ENCODE peak calls at places on chromosome 17, in eight cellular contexts. R, K, S, J, X, I, Y and T are unnamed samples.
A peak's percentile ranks its signal among the peaks of the same experiment; 100 is the strongest.

GRCh38 chr17:66107731-66108130 is 84.2 kb downstream of the CEP112 start:
- DNase-seq in X (no peak), S (no peak), J (no peak), Y (no peak), R (no peak), K (no peak), I (no peak), T (no peak)

GRCh38 chr17:34163123-34163522 is 92.0 kb upstream of the CCL2 start:
- DNase-seq in X (no peak), S (no peak), I (no peak), Y (no peak), R (no peak), J (no peak), K (no peak), T (no peak)

GRCh38 chr17:80990921-80991644 is 558 bp upstream of the CHMP6 start:
- DNase-seq in I (no peak), Y (no peak), J (no peak), K (no peak), S (no peak), X (no peak), R (no peak), T (no peak)

GRCh38 chr17:41664587-41665565 is 23.8 kb upstream of the EIF1 start:
- DNase-seq in R (no peak), I (no peak), X (no peak), S (no peak), J (no peak), Y (no peak), K (no peak), T (no peak)

GRCh38 chr17:75844530-75845057 is 390 bp upstream of the UNC13D start:
- DNase-seq in K (peak; percentile 84), R (no peak), J (no peak), I (no peak), X (no peak), S (no peak), Y (no peak), T (no peak)

GRCh38 chr17:58630883-58631522 is 60.8 kb downstream of the TEX14 start:
- DNase-seq in S (no peak), J (no peak), I (peak; percentile 6), R (no peak), Y (no peak), X (no peak), K (no peak), T (no peak)

GRCh38 chr17:77240976-77241375 is 100.2 kb downstream of the SEC14L1 start:
- DNase-seq in I (no peak), J (no peak), X (no peak), K (no peak), R (no peak), Y (no peak), S (no peak), T (no peak)

GRCh38 chr17:31202968-31203367 is 94.1 kb downstream of the OMG start:
- DNase-seq in X (no peak), K (no peak), S (no peak), R (peak; percentile 57), J (peak; percentile 52), I (no peak), Y (no peak), T (no peak)

GRCh38 chr17:41145261-41145660 is 4.4 kb downstream of the KRTAP4-5 start:
- DNase-seq in R (no peak), K (no peak), X (no peak), S (no peak), Y (no peak), J (no peak), I (no peak), T (no peak)

GRCh38 chr17:31250229-31250628 is 46.8 kb downstream of the OMG start:
- DNase-seq in X (no peak), K (no peak), J (no peak), R (peak; percentile 6), Y (no peak), I (no peak), S (no peak), T (no peak)

GRCh38 chr17:14125518-14126125 is 56.3 kb downstream of the COX10 start:
- DNase-seq in K (no peak), S (no peak), R (peak; percentile 34), Y (peak; percentile 35), I (no peak), X (no peak), J (no peak), T (no peak)

GRCh38 chr17:81814748-81815645 is 11.0 kb downstream of the GCGR start:
- DNase-seq in R (no peak), Y (no peak), X (no peak), K (no peak), S (no peak), I (no peak), J (no peak), T (no peak)

DNA sequence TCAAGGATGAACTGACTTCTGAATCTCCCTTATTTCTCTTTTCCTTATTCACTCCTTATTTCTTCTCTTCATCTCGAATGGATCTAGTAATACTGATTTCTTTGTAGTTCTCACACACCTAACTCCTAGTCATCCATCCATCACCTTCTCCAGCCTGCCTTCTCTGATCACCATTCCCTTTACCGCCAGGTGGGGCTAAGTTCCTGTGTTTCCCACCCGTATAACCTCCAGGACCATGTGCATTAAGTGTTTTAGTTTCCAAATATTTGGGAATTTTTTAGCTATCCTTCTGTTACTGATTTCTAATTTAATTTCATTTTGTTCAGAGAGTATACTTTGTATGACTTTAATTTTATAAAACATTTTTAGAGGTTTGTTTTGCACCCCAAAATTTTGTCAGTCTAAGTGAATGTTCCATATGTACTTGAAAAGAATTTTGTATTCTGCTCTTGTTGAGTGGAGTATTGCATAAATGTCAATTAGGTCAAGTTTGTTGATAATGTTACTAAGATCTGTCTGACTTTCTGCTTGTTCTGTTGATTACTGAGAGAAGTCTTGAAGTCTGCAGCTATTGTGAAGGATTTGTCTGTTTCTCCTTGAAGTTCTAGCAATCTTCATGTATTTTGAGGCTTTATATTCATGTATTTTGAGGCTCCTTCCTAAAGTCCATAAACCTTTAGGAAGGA is 8.8 kb downstream of the BPTF start:
- DNase-seq in J (no peak), S (no peak), K (no peak), X (no peak), R (no peak), Y (no peak), I (no peak), T (no peak)
- H3K4me3 ChIP-seq in J (no peak overlapping the region), S (no peak overlapping the region), K (no peak overlapping the region), X (no peak overlapping the region), R (no peak overlapping the region), Y (no peak overlapping the region), I (no peak overlapping the region), T (no peak overlapping the region)

GRCh38 chr17:3815925-3816324 is 14.9 kb upstream of the ITGAE start:
- DNase-seq in S (no peak), K (no peak), I (no peak), X (no peak), J (no peak), Y (no peak), R (no peak), T (no peak)
- TF ChIP-seq CTCF in S (no peak), K (no peak), I (no peak), X (no peak), J (no peak), Y (peak; percentile 22), R (no peak), T (no peak)

DNA sequence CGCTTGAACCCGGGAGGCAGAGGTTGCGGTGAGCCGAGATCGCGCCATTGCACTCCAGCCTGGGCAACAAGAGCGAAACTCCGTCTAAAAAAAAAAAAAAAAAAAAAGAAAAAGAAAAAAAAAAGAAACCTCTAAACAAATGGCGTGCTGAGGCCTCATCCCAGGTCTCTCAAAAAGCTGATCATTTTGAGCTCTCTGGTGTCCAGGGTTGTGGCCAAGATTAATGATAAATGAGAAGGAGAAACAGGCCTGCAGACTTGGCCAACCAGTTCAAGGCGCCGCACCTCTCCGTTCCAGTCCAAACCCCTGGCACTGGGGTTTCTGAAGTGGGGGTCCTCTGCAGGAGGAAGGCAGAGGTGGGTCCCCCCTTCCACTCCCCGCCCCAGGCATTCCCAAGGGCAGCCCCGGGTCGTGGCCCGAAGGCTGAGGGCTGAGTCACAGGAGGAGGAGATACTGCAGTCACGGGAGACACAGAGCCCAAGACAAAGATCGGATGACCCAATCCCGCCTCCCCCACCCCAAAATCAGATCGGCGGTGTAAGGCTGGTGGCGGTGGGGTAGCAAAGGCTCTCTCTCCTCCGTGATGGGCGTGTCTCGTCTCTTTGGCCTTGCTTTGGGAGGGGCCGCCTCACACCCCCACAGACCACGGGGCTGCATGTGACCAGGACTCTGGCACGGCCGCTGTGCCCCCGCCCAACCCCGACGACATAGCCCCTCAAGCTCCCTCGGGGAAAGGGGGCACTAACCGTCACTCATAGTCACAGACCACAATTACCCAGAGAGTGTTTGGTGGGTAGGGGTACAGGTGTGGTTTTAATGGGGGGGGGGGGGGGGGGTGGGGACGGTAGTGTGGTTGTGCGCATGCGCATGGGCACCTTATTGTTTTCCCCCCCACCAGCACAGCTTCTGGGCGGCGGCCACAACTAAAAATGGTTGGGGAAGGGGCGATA is 1.1 kb downstream of the VAT1 start:
- DNase-seq in S (peak; percentile 75), I (peak; percentile 76), K (peak; percentile 78), J (no peak), X (no peak), Y (peak; percentile 55), R (peak; percentile 58), T (no peak)
- H3K4me3 ChIP-seq in S (peak overlapping the region; percentile 99), I (peak overlapping the region; percentile 100), K (peak overlapping the region; percentile 100), J (peak overlapping the region; percentile 98), X (peak overlapping the region; percentile 100), Y (peak overlapping the region; percentile 94), R (peak overlapping the region; percentile 96), T (peak overlapping the region; percentile 93)

DNA sequence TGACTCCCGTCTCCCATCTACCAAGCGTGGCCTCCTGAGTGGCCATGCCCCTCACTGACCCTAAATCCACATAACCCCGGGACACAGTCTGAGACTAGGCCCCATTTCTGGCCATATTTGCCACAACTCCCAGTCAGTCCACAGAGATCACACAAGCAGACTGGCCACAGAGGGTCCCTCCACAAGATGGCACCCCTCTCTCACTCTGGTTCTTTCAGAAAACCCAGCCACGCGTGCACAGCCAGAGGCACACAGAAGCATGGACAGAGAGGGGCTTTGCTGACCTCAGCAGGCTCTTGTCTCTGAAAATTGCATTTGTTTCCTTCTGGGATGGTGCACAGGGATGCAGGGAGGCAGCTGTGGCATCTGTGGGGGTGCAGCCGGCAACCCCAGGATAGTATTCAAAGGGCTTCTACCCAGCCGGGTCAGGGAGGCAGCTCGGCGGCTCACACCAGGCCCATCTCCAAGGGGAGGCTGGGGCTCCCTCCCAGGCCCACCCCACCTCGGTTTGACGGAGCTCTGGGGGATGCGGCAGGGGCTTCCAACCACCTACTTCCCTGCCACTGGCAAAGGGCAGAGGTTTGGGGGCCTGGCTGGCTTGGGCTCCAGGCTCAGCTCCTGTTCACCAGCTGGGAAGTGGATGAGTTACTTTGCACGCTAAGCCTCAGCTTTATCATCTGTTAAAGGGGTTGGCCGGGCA is 16.8 kb downstream of the DOC2B start:
- DNase-seq in X (no peak), R (peak; percentile 36), I (peak; percentile 46), J (no peak), S (no peak), Y (peak; percentile 25), K (no peak), T (peak; percentile 11)
- TF ChIP-seq CTCF in X (peak; percentile 55), R (peak; percentile 26), I (peak; percentile 49), J (peak; percentile 70), S (no peak), Y (peak; percentile 60), K (peak; percentile 14), T (peak; percentile 61)

DNA sequence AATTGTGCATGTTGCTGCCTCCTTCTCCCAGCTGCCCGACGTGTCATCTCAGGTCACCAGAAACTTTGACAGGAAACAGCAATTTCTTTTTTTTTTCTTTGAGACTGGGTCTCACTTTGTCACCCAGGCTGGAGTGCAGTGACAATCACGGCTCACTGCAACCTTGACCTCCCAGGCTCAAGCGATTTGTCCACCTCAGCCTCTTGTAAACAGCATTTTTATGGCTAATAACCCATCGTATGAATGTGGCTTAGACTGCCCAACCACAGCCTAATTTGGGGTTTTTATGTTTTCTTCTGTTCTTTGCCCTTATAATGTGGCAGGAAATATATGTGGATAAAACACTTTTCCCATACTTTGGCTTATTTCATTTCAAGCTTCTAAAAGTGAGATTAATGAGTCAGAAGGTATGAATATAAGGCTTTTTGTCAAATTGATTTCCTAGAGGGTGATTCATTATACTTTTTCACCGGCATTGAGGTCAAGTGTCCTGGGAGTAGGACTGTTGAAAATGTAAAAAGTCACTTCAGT is 31.0 kb upstream of the SLC5A10 start:
- DNase-seq in X (peak; percentile 4), Y (no peak), R (peak; percentile 58), J (no peak), K (no peak), S (no peak), I (no peak), T (no peak)
- H3K4me3 ChIP-seq in X (no peak overlapping the region), Y (no peak overlapping the region), R (no peak overlapping the region), J (no peak overlapping the region), K (no peak overlapping the region), S (no peak overlapping the region), I (no peak overlapping the region), T (no peak overlapping the region)